ENCODE peak calls at places on chromosomes 7 and 10, in seven cellular contexts. F is GM12891, N is SK-N-SH, K is K562, O is H1, X is GM12878, U is HepG2. L is an unnamed sample.

GRCh38 chr7:50355817-50356178 is 51.3 kb downstream of the IKZF1 start:
- DNase-seq in O (no peak), K (peak), X (no peak), N (no peak), U (no peak), F (no peak), L (no peak)

GRCh38 chr10:48449501-48450232 is 143.2 kb downstream of the MAPK8 start:
- DNase-seq in X (no peak), N (no peak), O (peak), K (no peak), F (no peak), U (no peak), L (no peak)

GRCh38 chr10:95246582-95247051 is 44.2 kb downstream of the PDLIM1 start:
- DNase-seq in F (no peak), X (no peak), K (peak), N (peak), O (peak), U (peak), L (no peak)

GRCh38 chr7:132437730-132438129 is 138.5 kb downstream of the PLXNA4 start:
- DNase-seq in U (no peak), X (no peak), O (no peak), F (no peak), N (no peak), K (no peak), L (no peak)

GRCh38 chr7:27134392-27134791 is 3.8 kb upstream of the HOXA4 start:
- DNase-seq in X (peak), O (no peak), N (no peak), F (no peak), U (peak), K (no peak), L (no peak)

GRCh38 chr7:31368620-31369019 is 28.1 kb upstream of the NEUROD6 start:
- DNase-seq in U (no peak), O (no peak), N (no peak), X (no peak), F (no peak), K (no peak), L (no peak)

GRCh38 chr7:153701678-153702077 is 350.5 kb upstream of the DPP6 start:
- DNase-seq in O (no peak), N (no peak), U (no peak), X (no peak), K (no peak), F (no peak), L (no peak)

GRCh38 chr7:79988642-79989041 is 146.0 kb upstream of the GNAI1 start:
- DNase-seq in F (no peak), X (no peak), N (no peak), K (no peak), U (no peak), O (no peak), L (no peak)

GRCh38 chr10:77404801-77405200 is 232.8 kb downstream of the KCNMA1 start:
- DNase-seq in F (no peak), X (no peak), U (no peak), K (no peak), N (no peak), O (no peak), L (no peak)

GRCh38 chr10:61793760-61794713 is 107.5 kb upstream of the ARID5B start:
- DNase-seq in X (no peak), K (no peak), O (no peak), U (no peak), N (peak), F (no peak), L (no peak)

GRCh38 chr7:149771199-149771636 is 2.2 kb downstream of the ZNF467 start:
- DNase-seq in K (no peak), N (no peak), X (no peak), F (no peak), U (no peak), O (no peak), L (no peak)

GRCh38 chr7:117816727-117817126 is 56.5 kb downstream of the CTTNBP2 start:
- DNase-seq in K (no peak), O (no peak), X (no peak), U (no peak), N (no peak), F (no peak), L (no peak)

GRCh38 chr10:119754085-119754484 is 28.2 kb downstream of the INPP5F start:
- DNase-seq in O (no peak), X (no peak), K (no peak), N (peak), F (no peak), U (peak), L (no peak)

GRCh38 chr10:11823122-11823988 is at the start of gene PROSER2:
- DNase-seq in F (peak), X (no peak), O (peak), K (peak), N (peak), U (no peak), L (peak)

GRCh38 chr7:151251926-151252835 is 3.7 kb upstream of the SMARCD3 start:
- DNase-seq in N (peak), F (no peak), X (no peak), U (no peak), O (peak), K (peak), L (no peak)

GRCh38 chr7:18771834-18772566 is 276.5 kb downstream of the HDAC9 start:
- DNase-seq in U (no peak), N (no peak), X (no peak), F (no peak), O (no peak), K (no peak), L (no peak)

GRCh38 chr7:55570218-55570873 is 2.0 kb downstream of the VOPP1 start:
- DNase-seq in O (no peak), U (no peak), F (no peak), N (no peak), K (no peak), X (no peak), L (no peak)

GRCh38 chr10:15571570-15571969 is 148.2 kb downstream of the ITGA8 start:
- DNase-seq in F (no peak), U (no peak), X (no peak), O (no peak), N (no peak), K (no peak), L (no peak)

GRCh38 chr10:76354349-76354748 is 922.9 kb downstream of the LRMDA start:
- DNase-seq in U (no peak), O (no peak), F (no peak), K (no peak), X (no peak), N (no peak), L (no peak)
- TF ChIP-seq TAF1 in U (no peak), O (no peak), F (no peak), K (no peak), X (no peak), N (no peak), L (no peak)

DNA sequence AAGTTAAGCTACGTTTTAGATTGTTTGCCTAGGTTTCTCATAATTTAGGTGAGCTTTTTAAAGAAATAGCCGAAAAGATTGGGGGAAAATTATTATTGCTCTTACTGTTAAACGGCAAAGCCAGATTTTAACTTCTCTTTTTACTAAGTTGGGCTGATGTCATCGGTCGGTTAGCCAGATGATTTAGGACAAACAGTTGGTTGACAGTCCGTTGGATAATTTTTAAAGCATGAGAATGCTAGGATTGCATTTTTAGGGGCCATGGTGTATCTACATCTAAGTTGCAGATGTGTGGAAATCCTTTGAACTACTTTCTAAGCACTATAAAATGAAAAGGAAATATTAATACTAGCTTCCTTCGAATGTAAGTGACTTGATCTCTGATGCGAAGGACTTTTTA is 280.9 kb upstream of the AKR1E2 start:
- DNase-seq in N (no peak), U (no peak), O (no peak), K (no peak), X (no peak), F (no peak), L (no peak)
- TF ChIP-seq TAF1 in N (no peak), U (no peak), O (no peak), K (no peak), X (no peak), F (no peak), L (no peak)

GRCh38 chr10:60427709-60428386 is 38.2 kb upstream of the ANK3 start:
- DNase-seq in K (no peak), X (no peak), F (no peak), N (no peak), O (no peak), U (no peak), L (no peak)

GRCh38 chr10:60429084-60429849 is 39.6 kb upstream of the ANK3 start:
- DNase-seq in N (no peak), K (no peak), X (no peak), O (no peak), F (no peak), U (no peak), L (no peak)

GRCh38 chr10:60430836-60431597 is 41.3 kb upstream of the ANK3 start:
- DNase-seq in F (no peak), X (no peak), N (no peak), O (no peak), U (no peak), K (no peak), L (no peak)

GRCh38 chr10:60428387-60428737 is 38.7 kb upstream of the ANK3 start:
- DNase-seq in X (no peak), O (no peak), K (no peak), F (no peak), U (no peak), N (no peak), L (no peak)

GRCh38 chr10:60430017-60430416 is 40.3 kb upstream of the ANK3 start:
- DNase-seq in K (no peak), F (no peak), O (no peak), X (no peak), N (no peak), U (no peak), L (no peak)
- TF ChIP-seq TAF1 in K (no peak), F (no peak), O (no peak), X (no peak), N (no peak), U (no peak), L (no peak)

GRCh38 chr7:74372511-74373111 is 81.1 kb upstream of the GTF2IRD1 start:
- DNase-seq in X (no peak), K (no peak), U (no peak), F (no peak), N (no peak), O (peak), L (no peak)
- TF ChIP-seq TAF1 in X (no peak), K (no peak), U (no peak), F (no peak), N (no peak), O (no peak), L (no peak)

DNA sequence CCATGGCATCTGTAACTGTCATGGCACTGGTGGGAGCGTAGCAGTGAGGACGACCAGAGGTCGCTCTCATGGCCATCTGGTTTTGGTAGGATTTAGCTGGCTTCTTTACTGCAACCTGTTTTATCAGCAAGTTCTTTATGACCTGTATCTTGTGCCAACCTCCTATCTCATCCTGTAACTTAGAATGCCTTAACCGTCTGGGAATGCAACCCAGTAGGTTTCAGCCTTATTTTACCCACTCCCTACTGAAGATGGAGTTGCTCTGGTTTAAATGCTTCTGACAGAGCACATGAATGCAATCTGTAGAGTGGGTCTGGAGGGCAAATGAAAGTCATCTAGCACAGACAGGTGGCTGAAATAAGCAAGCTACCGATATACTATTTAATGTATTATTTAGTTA is 55.3 kb upstream of the OPN4 start:
- DNase-seq in U (no peak), N (no peak), K (no peak), F (no peak), O (peak), X (no peak), L (no peak)
- TF ChIP-seq TAF1 in U (no peak), N (no peak), K (no peak), F (no peak), O (no peak), X (no peak), L (no peak)

GRCh38 chr10:30048768-30049507 is 10.4 kb downstream of the JCAD start:
- DNase-seq in N (no peak), K (no peak), F (no peak), U (no peak), X (no peak), O (no peak), L (no peak)

GRCh38 chr10:30046476-30046875 is 12.9 kb downstream of the JCAD start:
- DNase-seq in F (no peak), U (no peak), K (no peak), N (no peak), O (no peak), X (no peak), L (no peak)

GRCh38 chr10:30045961-30046360 is 13.4 kb downstream of the JCAD start:
- DNase-seq in N (no peak), U (no peak), X (no peak), F (no peak), K (no peak), O (no peak), L (no peak)

GRCh38 chr10:30047924-30048531 is 11.4 kb downstream of the JCAD start:
- DNase-seq in K (no peak), F (no peak), X (no peak), O (no peak), N (no peak), U (no peak), L (no peak)

DNA sequence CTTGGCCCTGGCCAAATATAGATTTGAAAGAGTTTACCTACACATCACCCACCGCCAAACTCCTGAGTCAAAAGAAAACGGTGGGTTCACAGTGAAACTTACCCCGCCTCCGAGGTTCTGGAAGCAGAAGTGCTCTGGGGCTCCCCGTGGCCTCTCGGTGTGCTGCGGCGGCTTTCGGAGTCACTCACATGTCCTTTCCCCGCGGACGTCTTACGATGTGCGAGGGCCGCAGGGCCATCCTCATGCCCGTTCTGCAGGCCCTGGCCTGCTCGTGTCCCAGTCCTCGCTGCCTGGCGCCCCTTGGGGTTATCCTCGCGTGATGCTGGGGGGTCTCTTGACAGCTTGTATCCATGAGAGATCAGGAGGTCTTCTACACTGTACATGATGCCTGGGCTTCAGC is 12.0 kb downstream of the JCAD start:
- DNase-seq in U (no peak), O (no peak), F (no peak), X (no peak), K (no peak), N (no peak), L (peak)
- TF ChIP-seq TAF1 in U (no peak), O (no peak), F (no peak), X (no peak), K (no peak), N (no peak), L (no peak)

GRCh38 chr10:37860494-37861190 is 3.2 kb upstream of the ZNF248 start:
- DNase-seq in O (no peak), X (no peak), N (no peak), F (no peak), K (no peak), U (peak), L (no peak)

GRCh38 chr10:37857287-37858211 is at the start of gene ZNF248:
- DNase-seq in N (peak), K (peak), F (peak), O (peak), U (peak), X (peak), L (peak)

GRCh38 chr10:37854606-37855005 is 2.8 kb downstream of the ZNF248 start:
- DNase-seq in X (no peak), U (no peak), K (no peak), F (no peak), O (no peak), N (no peak), L (no peak)

GRCh38 chr10:37855691-37856090 is 1.7 kb downstream of the ZNF248 start:
- DNase-seq in K (no peak), U (no peak), N (no peak), F (no peak), X (no peak), O (no peak), L (no peak)

GRCh38 chr10:37856881-37857286 is 526 bp downstream of the ZNF248 start:
- DNase-seq in F (no peak), X (no peak), O (no peak), K (peak), U (no peak), N (peak), L (no peak)
- TF ChIP-seq TAF1 in F (no peak), X (no peak), O (no peak), K (no peak), U (no peak), N (no peak), L (no peak)

GRCh38 chr7:121167971-121168370 is 160.8 kb upstream of the WNT16 start:
- DNase-seq in N (no peak), K (no peak), U (no peak), F (no peak), O (no peak), X (no peak), L (no peak)
- TF ChIP-seq TAF1 in N (no peak), K (no peak), U (no peak), F (no peak), O (no peak), X (no peak), L (no peak)

GRCh38 chr10:2627969-2628368 is 439.4 kb upstream of the PFKP start:
- DNase-seq in N (no peak), O (no peak), X (no peak), U (no peak), F (no peak), K (no peak), L (no peak)

GRCh38 chr10:2631557-2631956 is 435.8 kb upstream of the PFKP start:
- DNase-seq in O (no peak), X (no peak), F (no peak), N (no peak), K (no peak), U (no peak), L (no peak)

GRCh38 chr10:2633630-2634029 is 433.7 kb upstream of the PFKP start:
- DNase-seq in K (no peak), U (no peak), O (no peak), N (no peak), F (no peak), X (no peak), L (no peak)
- TF ChIP-seq TAF1 in K (no peak), U (no peak), O (no peak), N (no peak), F (no peak), X (no peak), L (no peak)

L was measured in GM12892.